ENCODE peak calls at places on chromosome 12, in five cellular contexts. R is left ventricle myocardium superior; N is heart right ventricle; V is IMR-90; S is stimulated activated effector memory CD8-positive, alpha-beta T cell treated with anti-CD3 and anti-CD28 coated beads, Interleukin-12 subunit alpha, Interleukin-12 subunit beta, amount 100 ng/mL, for 72 hours. Q is an unnamed sample.

GRCh38 chr12:89567691-89568239 is 41.9 kb upstream of the POC1B start:
- ATAC-seq in R (no peak), V (no peak), N (no peak), S (no peak), Q (no peak)

GRCh38 chr12:21800011-21800410 is 25.5 kb upstream of the KCNJ8 start:
- ATAC-seq in V (no peak), N (no peak), S (no peak), R (no peak), Q (no peak)

GRCh38 chr12:92469837-92470236 is 233.0 kb upstream of the PLEKHG7 start:
- ATAC-seq in R (peak), S (no peak), N (peak), V (no peak), Q (no peak)

GRCh38 chr12:97425802-97426484 is 36.7 kb upstream of the RMST start:
- ATAC-seq in N (no peak), V (no peak), S (no peak), R (peak), Q (no peak)

GRCh38 chr12:28248555-28249127 is 58.4 kb downstream of the CCDC91 start:
- ATAC-seq in R (no peak), N (no peak), S (peak), V (no peak), Q (no peak)

GRCh38 chr12:53268637-53269562 is 801 bp downstream of the ESPL1 start:
- ATAC-seq in V (peak), S (no peak), R (no peak), N (no peak), Q (no peak)

GRCh38 chr12:1838223-1838993 is 18.0 kb downstream of the LRTM2 start:
- ATAC-seq in N (no peak), V (peak), R (no peak), S (no peak), Q (no peak)

GRCh38 chr12:110028323-110028722 is 20.0 kb downstream of the C12orf76 start:
- ATAC-seq in R (no peak), N (no peak), S (no peak), V (no peak), Q (no peak)

GRCh38 chr12:50934371-50934851 is 17.9 kb upstream of the HIGD1C start:
- ATAC-seq in N (peak), V (peak), S (no peak), R (peak), Q (peak)

GRCh38 chr12:64600164-64600561 is 10.1 kb upstream of the RASSF3 start:
- ATAC-seq in N (no peak), S (no peak), R (no peak), V (no peak), Q (no peak)

GRCh38 chr12:57496822-57497221 is 9.0 kb downstream of the MARS1 start:
- ATAC-seq in N (no peak), S (peak), R (no peak), V (no peak), Q (no peak)

GRCh38 chr12:29710104-29710503 is 73.6 kb downstream of the TMTC1 start:
- ATAC-seq in R (peak), N (peak), V (no peak), S (no peak), Q (peak)

GRCh38 chr12:106632797-106633450 is 50.1 kb downstream of the RFX4 start:
- ATAC-seq in S (no peak), R (no peak), N (no peak), V (no peak), Q (no peak)

GRCh38 chr12:96343347-96343954 is 56.8 kb downstream of the CDK17 start:
- ATAC-seq in V (no peak), R (no peak), S (peak), N (no peak), Q (no peak)

GRCh38 chr12:121689430-121689829 is 20.0 kb upstream of the MORN3 start:
- ATAC-seq in V (no peak), S (no peak), R (no peak), N (no peak), Q (no peak)

GRCh38 chr12:126718365-126718764 is 1548.6 kb upstream of the TMEM132C start:
- ATAC-seq in N (no peak), R (no peak), V (no peak), S (no peak), Q (no peak)